ENCODE peak calls at places on chromosomes 1 and 21, in ten cellular contexts. V, D, E, R, B, L, C, U, J and X are unnamed samples.

GRCh38 chr1:21574464-21575151 is 65.4 kb downstream of the ALPL start:
- DNase-seq in V (no peak), R (no peak), U (peak; percentile 55), L (peak; percentile 14), J (no peak), D (no peak), B (no peak), E (no peak), C (peak; percentile 78), X (peak; percentile 54)

GRCh38 chr1:87463917-87464565 is 135.4 kb downstream of the LMO4 start:
- DNase-seq in B (no peak), R (no peak), C (peak; percentile 6), E (no peak), D (no peak), U (no peak), V (no peak), J (no peak), L (no peak), X (no peak)

GRCh38 chr1:156124557-156125483 is 10.3 kb downstream of the LMNA start:
- DNase-seq in U (peak; percentile 29), L (peak; percentile 78), D (no peak), B (peak; percentile 81), C (no peak), J (no peak), E (no peak), R (no peak), V (peak; percentile 84), X (no peak)

GRCh38 chr1:84957956-84958355 is 39.0 kb downstream of the MCOLN2 start:
- DNase-seq in V (no peak), D (no peak), R (no peak), B (no peak), C (no peak), J (peak; percentile 1), E (no peak), L (no peak), U (no peak), X (no peak)

GRCh38 chr1:78145105-78145580 is 99.4 kb downstream of the GIPC2 start:
- DNase-seq in V (no peak), C (peak; percentile 92), B (peak; percentile 57), R (no peak), U (peak; percentile 73), D (no peak), L (peak; percentile 67), J (no peak), E (peak; percentile 61), X (peak; percentile 44)

GRCh38 chr1:150366416-150367296 is 2.7 kb downstream of the RPRD2 start:
- DNase-seq in B (no peak), V (no peak), C (no peak), E (no peak), R (no peak), D (no peak), J (no peak), L (no peak), U (peak; percentile 42), X (no peak)

GRCh38 chr1:192609110-192610079 is 26.6 kb upstream of the RGS13 start:
- DNase-seq in L (no peak), V (peak; percentile 73), E (no peak), D (peak; percentile 29), R (no peak), U (no peak), B (peak; percentile 44), C (no peak), J (no peak), X (no peak)

GRCh38 chr1:172203135-172203823 is 217.2 kb upstream of the C1orf105 start:
- DNase-seq in E (no peak), L (no peak), U (peak; percentile 52), B (no peak), J (no peak), R (no peak), V (no peak), D (no peak), C (peak; percentile 77), X (peak; percentile 10)

GRCh38 chr1:195898924-195899323 is 709.3 kb downstream of the KCNT2 start:
- DNase-seq in L (no peak), J (no peak), V (no peak), C (peak; percentile 18), B (no peak), E (no peak), R (no peak), D (no peak), U (no peak), X (no peak)

GRCh38 chr1:84339503-84339902 is 38.0 kb downstream of the SAMD13 start:
- DNase-seq in V (no peak), E (no peak), U (peak; percentile 69), C (peak; percentile 52), J (no peak), B (no peak), D (no peak), R (no peak), L (no peak), X (peak; percentile 6)

GRCh38 chr21:41775152-41775472 is 8.3 kb upstream of the RIPK4 start:
- DNase-seq in L (no peak), V (no peak), J (no peak), E (no peak), C (no peak), R (no peak), U (no peak), B (no peak), D (no peak), X (no peak)

GRCh38 chr1:244968431-244968830 is 104.1 kb upstream of the HNRNPU start:
- DNase-seq in V (no peak), D (no peak), J (no peak), R (no peak), L (no peak), B (peak; percentile 41), U (no peak), C (no peak), E (no peak), X (peak; percentile 6)

GRCh38 chr21:28899744-28900143 is 92.9 kb downstream of the LTN1 start:
- DNase-seq in J (no peak), E (no peak), R (no peak), B (no peak), L (no peak), V (no peak), D (no peak), U (peak; percentile 12), C (peak; percentile 62), X (no peak)

GRCh38 chr1:239833709-239834108 is 258.0 kb upstream of the FMN2 start:
- DNase-seq in D (no peak), E (no peak), V (no peak), U (no peak), J (no peak), L (no peak), B (no peak), C (no peak), R (no peak), X (no peak)

GRCh38 chr21:30408782-30409494 is 13.1 kb downstream of the KRTAP13-1 start:
- DNase-seq in E (peak; percentile 89), V (no peak), L (peak; percentile 12), J (no peak), U (peak; percentile 9), B (peak; percentile 43), R (peak; percentile 71), D (no peak), C (peak; percentile 84), X (peak; percentile 27)

GRCh38 chr1:227058321-227058751 is 118.2 kb downstream of the COQ8A start:
- DNase-seq in C (peak; percentile 93), R (no peak), J (no peak), B (no peak), E (no peak), L (no peak), D (no peak), U (peak; percentile 85), V (no peak), X (no peak)

GRCh38 chr1:93516164-93516563 is 68.2 kb downstream of the FNBP1L start:
- DNase-seq in R (no peak), B (no peak), V (no peak), D (no peak), E (no peak), U (no peak), J (no peak), L (no peak), C (no peak), X (no peak)

GRCh38 chr21:44975720-44976555 is 36.1 kb downstream of the SLX9 start:
- DNase-seq in C (no peak), D (no peak), E (no peak), J (no peak), U (no peak), B (no peak), R (no peak), L (no peak), V (no peak), X (no peak)
- TF ChIP-seq CTCF in C (no peak), D (no peak), E (no peak), J (no peak), U (no peak), B (no peak), R (no peak), L (no peak), V (no peak), X (no peak)

GRCh38 chr1:154329152-154329521 is 3.8 kb downstream of the ATP8B2 start:
- DNase-seq in V (no peak), B (peak; percentile 21), R (no peak), D (no peak), U (peak; percentile 40), C (peak; percentile 84), L (no peak), J (no peak), E (no peak), X (peak; percentile 26)
- TF ChIP-seq CTCF in V (no peak), B (no peak), R (no peak), D (no peak), U (no peak), C (peak; percentile 69), L (no peak), J (peak; percentile 26), E (no peak), X (peak; percentile 21)

GRCh38 chr1:35443768-35444518 is 113.3 kb downstream of the KIAA0319L start:
- DNase-seq in L (no peak), V (no peak), B (no peak), U (no peak), E (no peak), D (no peak), R (no peak), C (peak; percentile 32), J (peak; percentile 42), X (no peak)
- TF ChIP-seq CTCF in L (no peak), V (no peak), B (no peak), U (peak; percentile 19), E (no peak), D (no peak), R (no peak), C (peak; percentile 44), J (no peak), X (no peak)

GRCh38 chr1:25810341-25811299 is 9.1 kb upstream of the MTFR1L start:
- DNase-seq in C (peak; percentile 66), D (no peak), J (peak; percentile 92), V (no peak), R (peak; percentile 92), B (peak; percentile 85), L (peak; percentile 71), E (peak; percentile 79), U (no peak), X (peak; percentile 93)

GRCh38 chr1:25811384-25812082 is 8.2 kb upstream of the MTFR1L start:
- DNase-seq in D (no peak), J (no peak), V (no peak), C (no peak), L (no peak), B (no peak), U (no peak), R (no peak), E (no peak), X (no peak)

GRCh38 chr1:25808481-25809244 is 8.7 kb downstream of the SELENON start:
- DNase-seq in J (no peak), D (no peak), C (no peak), V (peak; percentile 64), U (no peak), R (peak; percentile 58), E (no peak), L (no peak), B (no peak), X (no peak)

GRCh38 chr1:25809283-25809926 is 9.4 kb downstream of the SELENON start:
- DNase-seq in R (peak; percentile 56), L (no peak), U (no peak), E (no peak), J (no peak), B (no peak), C (no peak), D (no peak), V (peak; percentile 66), X (no peak)

GRCh38 chr1:25809929-25810328 is 9.8 kb upstream of the MTFR1L start:
- DNase-seq in B (no peak), D (no peak), U (no peak), C (no peak), L (no peak), R (peak; percentile 55), E (no peak), V (peak; percentile 48), J (no peak), X (no peak)
- TF ChIP-seq CTCF in B (no peak), D (no peak), U (no peak), C (peak; percentile 8), L (no peak), R (no peak), E (no peak), V (no peak), J (no peak), X (no peak)